ENCODE peak calls at places on chromosomes 7 and 10, in six cellular contexts. V, I, E, X, C and A are unnamed samples.

GRCh38 chr10:70300461-70300860 is 16.7 kb upstream of the NPFFR1 start:
- DNase-seq in V (no peak), I (no peak), E (no peak), X (no peak), C (no peak), A (no peak)

GRCh38 chr7:7201583-7202374 is 19.4 kb downstream of the C1GALT1 start:
- DNase-seq in V (no peak), I (no peak), E (no peak), X (no peak), C (no peak), A (peak; percentile 46)

GRCh38 chr7:52273685-52274610 is 761.5 kb upstream of the POM121L12 start:
- DNase-seq in V (no peak), I (no peak), E (peak; percentile 25), X (no peak), C (peak; percentile 47), A (peak; percentile 68)

GRCh38 chr10:48603421-48604038 is 1.3 kb downstream of the ARHGAP22 start:
- DNase-seq in V (no peak), I (no peak), E (peak; percentile 13), X (no peak), C (no peak), A (no peak)

GRCh38 chr7:52547301-52547920 is 488.0 kb upstream of the POM121L12 start:
- DNase-seq in V (no peak), I (no peak), E (no peak), X (no peak), C (no peak), A (no peak)

GRCh38 chr10:44874176-44874575 is 37.0 kb upstream of the TMEM72 start:
- DNase-seq in V (peak; percentile 57), I (no peak), E (no peak), X (no peak), C (no peak), A (no peak)

GRCh38 chr10:130623680-130624271 is 487.6 kb downstream of the GLRX3 start:
- DNase-seq in V (no peak), I (no peak), E (no peak), X (no peak), C (no peak), A (peak; percentile 25)

GRCh38 chr10:110042891-110043290 is 35.1 kb downstream of the ADD3 start:
- DNase-seq in V (no peak), I (no peak), E (no peak), X (no peak), C (no peak), A (no peak)

GRCh38 chr7:142855756-142856564 is 1.1 kb downstream of the EPHB6 start:
- DNase-seq in V (peak; percentile 69), I (no peak), E (peak; percentile 52), X (no peak), C (peak; percentile 44), A (no peak)

GRCh38 chr10:44865289-44865671 is 45.9 kb upstream of the TMEM72 start:
- DNase-seq in V (no peak), I (no peak), E (peak; percentile 36), X (no peak), C (peak; percentile 63), A (no peak)

GRCh38 chr7:80858141-80858903 is 60.5 kb downstream of the SEMA3C start:
- DNase-seq in V (peak; percentile 47), I (no peak), E (no peak), X (no peak), C (no peak), A (no peak)

GRCh38 chr7:117134885-117135552 is 181.7 kb downstream of the ST7 start:
- DNase-seq in V (no peak), I (no peak), E (no peak), X (no peak), C (no peak), A (no peak)

GRCh38 chr10:78272329-78272728 is 238.7 kb downstream of the RPS24 start:
- DNase-seq in V (no peak), I (no peak), E (no peak), X (no peak), C (no peak), A (no peak)

GRCh38 chr7:157712666-157713235 is 375.9 kb downstream of the DNAJB6 start:
- DNase-seq in V (no peak), I (no peak), E (no peak), X (no peak), C (peak; percentile 62), A (no peak)

GRCh38 chr10:21496285-21497176 is 29.0 kb downstream of the SKIDA1 start:
- DNase-seq in V (peak; percentile 72), I (peak; percentile 29), E (peak; percentile 55), X (peak; percentile 40), C (peak; percentile 84), A (peak; percentile 46)

GRCh38 chr7:107130487-107131220 is 38.1 kb upstream of the HBP1 start:
- DNase-seq in V (no peak), I (no peak), E (no peak), X (no peak), C (peak; percentile 19), A (peak; percentile 46)